ENCODE peak calls at places on chromosomes 16 and 17, in seven cellular contexts. E, X, Q, I, D, J and K are unnamed samples.

GRCh38 chr17:511001-511690 is 158.5 kb upstream of the RPH3AL start:
- DNase-seq in E (no peak), D (no peak), J (no peak), X (no peak), I (no peak), Q (no peak), K (no peak)

GRCh38 chr17:80953471-80954315 is 37.9 kb upstream of the CHMP6 start:
- DNase-seq in Q (peak; percentile 48), E (no peak), I (no peak), D (no peak), X (no peak), J (no peak), K (peak; percentile 7)

GRCh38 chr17:77591231-77591785 is 367.2 kb upstream of the TNRC6C start:
- DNase-seq in Q (no peak), X (no peak), I (no peak), J (no peak), E (no peak), D (no peak), K (no peak)

GRCh38 chr17:47948706-47949196 is 7.4 kb downstream of the PNPO start:
- DNase-seq in X (no peak), E (no peak), I (peak; percentile 85), Q (no peak), J (no peak), D (no peak), K (no peak)

GRCh38 chr16:9306753-9307152 is 215.3 kb downstream of the HAPSTR1 start:
- DNase-seq in I (no peak), D (no peak), E (no peak), X (no peak), J (no peak), Q (no peak), K (no peak)

GRCh38 chr17:43515641-43516040 is 30.5 kb downstream of the ETV4 start:
- DNase-seq in J (no peak), I (no peak), D (no peak), X (no peak), E (no peak), Q (no peak), K (no peak)

GRCh38 chr16:278863-279366 is 1.5 kb upstream of the ARHGDIG start:
- DNase-seq in X (peak; percentile 79), J (no peak), I (peak; percentile 80), Q (peak; percentile 45), D (no peak), E (no peak), K (no peak)

GRCh38 chr17:11922634-11923033 is 74.6 kb downstream of the ZNF18 start:
- DNase-seq in X (no peak), Q (no peak), E (no peak), I (no peak), D (no peak), J (no peak), K (no peak)

GRCh38 chr17:66580178-66580577 is 254.7 kb upstream of the CACNG5 start:
- DNase-seq in E (no peak), Q (no peak), D (peak; percentile 43), I (peak; percentile 40), J (no peak), X (peak; percentile 81), K (no peak)

GRCh38 chr16:29756654-29757053 is 10.9 kb upstream of the C16orf54 start:
- DNase-seq in D (no peak), E (no peak), Q (no peak), I (no peak), X (peak; percentile 2), J (no peak), K (no peak)

GRCh38 chr16:29761882-29762281 is 16.1 kb upstream of the C16orf54 start:
- DNase-seq in E (no peak), X (no peak), Q (no peak), J (no peak), I (no peak), D (no peak), K (no peak)

GRCh38 chr16:29753516-29753915 is 7.7 kb upstream of the C16orf54 start:
- DNase-seq in I (no peak), X (no peak), D (no peak), J (no peak), E (no peak), Q (no peak), K (no peak)

GRCh38 chr16:29760567-29761279 is 14.9 kb upstream of the C16orf54 start:
- DNase-seq in X (no peak), D (peak; percentile 18), Q (no peak), I (no peak), E (no peak), J (no peak), K (no peak)

DNA sequence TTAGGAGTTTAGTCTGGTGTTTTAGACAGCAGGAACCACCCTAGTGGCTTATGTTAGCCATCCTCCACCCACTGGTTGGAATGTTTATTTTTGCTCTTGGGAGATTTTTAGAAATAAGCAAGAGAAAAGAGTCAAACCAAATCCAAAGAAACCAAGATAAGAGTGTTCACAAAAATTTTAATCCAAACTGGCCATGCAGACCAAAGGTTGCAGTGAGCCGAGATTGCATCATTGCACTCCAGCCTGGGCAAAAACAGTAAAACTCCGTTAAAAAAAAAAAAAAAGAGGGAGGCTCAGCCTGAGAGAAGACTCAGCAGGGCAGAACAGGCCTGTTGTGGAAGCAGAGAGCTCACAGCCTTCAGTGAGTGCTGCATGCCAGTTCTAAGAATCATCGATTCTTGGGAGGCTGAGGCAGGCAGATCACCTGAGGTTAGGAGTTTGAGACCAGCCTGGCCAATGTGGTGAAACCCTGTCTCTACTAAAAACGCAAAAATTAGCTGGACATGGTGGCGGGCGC is 12.2 kb upstream of the C16orf54 start:
- DNase-seq in D (no peak), E (no peak), I (no peak), X (no peak), Q (no peak), J (no peak), K (no peak)
- TF ChIP-seq CTCF in D (no peak), E (peak; percentile 12), I (no peak), X (peak; percentile 48), Q (no peak), J (no peak), K (no peak)

GRCh38 chr17:29909604-29910003 is 20.4 kb downstream of the SSH2 start:
- DNase-seq in X (no peak), J (no peak), D (no peak), I (no peak), E (no peak), Q (no peak), K (no peak)
- TF ChIP-seq CTCF in X (no peak), J (no peak), D (no peak), I (no peak), E (no peak), Q (no peak), K (no peak)

DNA sequence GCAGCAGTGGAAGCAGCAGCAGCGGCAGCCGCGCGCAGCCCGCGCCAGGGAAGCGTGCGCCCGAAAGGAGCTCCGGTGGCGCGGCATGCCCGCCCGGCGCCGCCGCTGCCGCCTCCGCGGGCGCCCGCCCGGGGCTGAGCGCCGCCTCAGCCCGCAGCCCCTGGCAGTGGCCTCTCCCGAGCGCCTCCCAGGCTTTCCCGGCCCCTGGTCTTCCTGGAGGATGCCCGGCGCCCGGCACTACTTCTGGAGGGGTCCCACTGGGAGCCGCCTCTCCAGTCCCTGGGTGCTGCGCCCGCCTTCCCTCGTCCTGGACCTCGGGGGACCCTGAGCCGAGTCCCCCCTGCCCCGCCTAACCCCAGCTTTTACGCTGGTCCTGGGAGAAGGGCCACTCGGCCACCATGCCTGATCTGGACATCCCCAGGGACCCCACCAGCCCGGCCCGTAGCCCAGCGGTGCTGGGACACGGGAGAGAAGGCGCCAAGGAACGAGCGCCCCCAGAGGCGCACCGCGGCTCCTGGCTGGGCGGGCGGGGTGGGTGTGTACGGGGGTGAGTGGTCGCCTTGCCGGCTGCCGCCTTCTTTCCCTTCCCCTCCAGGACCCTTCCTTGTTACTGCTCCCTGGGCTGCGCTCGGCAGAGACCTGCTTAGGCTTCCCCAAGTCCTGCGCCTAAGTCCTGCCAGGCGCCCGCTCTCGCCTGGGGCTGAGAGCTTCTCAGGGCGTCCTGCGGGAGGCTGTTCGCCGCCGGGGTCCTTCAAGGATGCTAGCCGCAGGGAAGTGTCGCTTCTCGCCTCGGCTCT is 713 bp downstream of the ASIC2 start:
- DNase-seq in I (peak; percentile 67), E (peak; percentile 37), Q (peak; percentile 83), D (peak; percentile 71), J (peak; percentile 34), X (peak; percentile 48), K (peak; percentile 59)
- TF ChIP-seq CTCF in I (peak; percentile 64), E (peak; percentile 65), Q (no peak), D (peak; percentile 64), J (peak; percentile 64), X (no peak), K (peak; percentile 52)

GRCh38 chr16:21301895-21302291 is 23.8 kb upstream of the CRYM start:
- DNase-seq in Q (no peak), I (no peak), E (no peak), D (no peak), X (no peak), J (no peak), K (no peak)

GRCh38 chr16:21302898-21303528 is 24.9 kb upstream of the CRYM start:
- DNase-seq in Q (no peak), X (no peak), J (no peak), I (peak; percentile 72), D (no peak), E (no peak), K (no peak)

GRCh38 chr16:21302454-21302853 is 24.4 kb upstream of the CRYM start:
- DNase-seq in I (no peak), E (no peak), X (no peak), J (no peak), D (no peak), Q (no peak), K (no peak)

GRCh38 chr16:21300309-21301167 is 22.4 kb upstream of the CRYM start:
- DNase-seq in Q (peak; percentile 89), X (peak; percentile 94), D (peak; percentile 82), J (peak; percentile 73), I (peak; percentile 99), E (peak; percentile 72), K (peak; percentile 77)

GRCh38 chr16:21301168-21301894 is 23.2 kb upstream of the CRYM start:
- DNase-seq in D (peak; percentile 71), I (peak; percentile 93), J (peak; percentile 47), E (peak; percentile 59), X (peak; percentile 60), Q (peak; percentile 94), K (peak; percentile 70)
- TF ChIP-seq CTCF in D (no peak), I (peak; percentile 33), J (peak; percentile 31), E (peak; percentile 34), X (peak; percentile 25), Q (peak; percentile 34), K (no peak)

GRCh38 chr17:10879110-10879509 is 41.2 kb upstream of the PIRT start:
- DNase-seq in Q (no peak), E (peak; percentile 31), D (peak; percentile 54), I (peak; percentile 30), J (peak; percentile 31), X (peak; percentile 61), K (peak; percentile 76)
- TF ChIP-seq CTCF in Q (no peak), E (peak; percentile 75), D (peak; percentile 56), I (peak; percentile 19), J (peak; percentile 62), X (peak; percentile 16), K (peak; percentile 59)

DNA sequence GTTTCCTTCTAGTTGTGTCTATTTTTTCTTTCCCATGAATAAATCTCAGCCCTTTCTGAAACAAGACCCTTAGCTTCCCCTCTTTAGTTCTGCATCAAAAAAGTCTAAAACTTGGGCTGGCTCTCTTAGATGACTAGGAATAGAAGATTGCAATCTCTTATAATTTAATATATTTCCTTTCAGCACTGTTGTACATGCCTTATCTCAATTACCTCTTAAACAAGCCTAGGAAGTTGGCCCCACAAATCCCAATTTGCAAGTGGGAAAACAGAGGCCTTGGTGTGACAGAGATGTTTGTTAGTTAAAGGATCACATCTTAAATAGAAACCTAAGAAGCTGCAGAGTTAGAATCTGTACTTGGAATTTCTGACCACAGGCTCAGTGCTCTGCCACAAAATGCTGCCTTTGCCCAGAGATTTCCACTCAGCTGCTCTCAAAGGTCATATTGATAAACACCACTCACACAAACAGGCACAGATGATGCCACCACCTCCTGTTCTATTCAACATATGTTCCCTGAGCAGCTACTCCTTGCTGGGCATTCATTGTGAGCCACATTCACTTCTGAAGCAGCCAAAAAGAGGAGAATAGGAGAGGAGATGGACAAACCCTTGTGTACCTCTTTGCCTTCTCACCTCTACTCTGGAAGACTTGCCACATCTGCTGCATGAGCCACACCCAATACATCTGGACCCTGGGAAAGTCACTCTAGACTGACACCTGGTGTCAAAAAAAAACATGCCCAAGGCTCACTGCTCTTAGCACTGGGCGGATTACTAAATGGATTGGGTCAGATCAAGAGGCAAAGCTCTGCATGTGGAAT is 5.5 kb downstream of the CCDC182 start:
- DNase-seq in I (peak; percentile 53), J (no peak), X (peak; percentile 29), Q (no peak), E (no peak), D (no peak), K (no peak)
- TF ChIP-seq CTCF in I (peak; percentile 63), J (peak; percentile 59), X (peak; percentile 28), Q (no peak), E (peak; percentile 35), D (peak; percentile 32), K (peak; percentile 22)